ENCODE peak calls at places on chromosomes 5 and 9, in eight cellular contexts. A is activated CD4-positive, alpha-beta T cell treated with anti-CD3 and anti-CD28 coated beads for 48 hours; J is activated naive CD4-positive, alpha-beta T cell; Q is NCI-H524; H is ovary; N is ELR; E is posterior cingulate gyrus; O is ACHN. P is an unnamed sample.

GRCh38 chr5:64784451-64785025 is 15.8 kb downstream of the CWC27 start:
- DNase-seq in O (peak), A (peak), Q (peak), H (peak), N (peak), E (peak), J (peak), P (peak)

GRCh38 chr5:179272326-179273073 is 72.8 kb downstream of the ADAMTS2 start:
- DNase-seq in A (no peak), E (peak), J (no peak), H (peak), Q (no peak), O (no peak), N (no peak), P (no peak)

GRCh38 chr9:119020284-119020683 is 349.0 kb downstream of the BRINP1 start:
- DNase-seq in J (no peak), N (no peak), Q (no peak), A (no peak), O (no peak), E (peak), H (no peak), P (no peak)

GRCh38 chr5:108361239-108361638 is 20.7 kb downstream of the FBXL17 start:
- DNase-seq in J (no peak), N (no peak), O (no peak), A (no peak), H (no peak), E (no peak), Q (no peak), P (no peak)

GRCh38 chr5:76458492-76458863 is 55.4 kb downstream of the IQGAP2 start:
- DNase-seq in J (no peak), E (no peak), O (no peak), N (no peak), H (no peak), A (no peak), Q (no peak), P (no peak)

GRCh38 chr9:131030978-131031641 is 22.1 kb downstream of the LAMC3 start:
- DNase-seq in A (no peak), O (no peak), H (no peak), J (no peak), N (no peak), E (no peak), Q (no peak), P (no peak)

GRCh38 chr9:18405240-18405639 is 68.7 kb upstream of the ADAMTSL1 start:
- DNase-seq in J (no peak), H (no peak), A (no peak), O (no peak), N (peak), E (no peak), Q (no peak), P (no peak)

GRCh38 chr9:81686614-81687520 is 2.5 kb downstream of the TLE1 start:
- DNase-seq in N (peak), O (peak), Q (peak), H (peak), A (peak), J (peak), E (peak), P (peak)

GRCh38 chr5:109304323-109304722 is 105.5 kb downstream of the PJA2 start:
- DNase-seq in O (peak), N (no peak), J (no peak), E (no peak), A (no peak), Q (no peak), H (no peak), P (no peak)

GRCh38 chr9:110650991-110651411 is 17.6 kb upstream of the MUSK start:
- DNase-seq in Q (peak), N (peak), E (no peak), J (no peak), O (no peak), H (peak), A (no peak), P (peak)

GRCh38 chr5:10689391-10690081 is 71.5 kb downstream of the DAP start:
- DNase-seq in J (no peak), H (no peak), A (peak), E (no peak), Q (peak), O (peak), N (peak), P (peak)

GRCh38 chr9:110509787-110510186 is 69.8 kb downstream of the SVEP1 start:
- DNase-seq in Q (no peak), E (no peak), N (no peak), H (no peak), O (no peak), A (no peak), J (no peak), P (no peak)

GRCh38 chr5:39478851-39479250 is 54.1 kb upstream of the DAB2 start:
- DNase-seq in N (no peak), E (no peak), Q (no peak), O (peak), H (no peak), J (no peak), A (no peak), P (peak)

GRCh38 chr5:54669285-54669684 is 151.7 kb downstream of the SNX18 start:
- DNase-seq in E (no peak), Q (peak), H (no peak), J (no peak), O (no peak), N (no peak), A (no peak), P (peak)

GRCh38 chr9:135563858-135564257 is 2.3 kb downstream of the PAEP start:
- DNase-seq in O (no peak), H (no peak), N (no peak), J (no peak), E (peak), A (no peak), Q (no peak), P (no peak)

GRCh38 chr5:33641722-33642505 is 201.1 kb downstream of the TARS1 start:
- DNase-seq in E (no peak), A (no peak), H (no peak), Q (no peak), N (no peak), J (no peak), O (no peak), P (peak)

GRCh38 chr9:33229359-33230120 is 10.4 kb upstream of the SPINK4 start:
- DNase-seq in Q (peak), E (no peak), A (no peak), H (no peak), N (peak), O (no peak), J (no peak), P (no peak)

GRCh38 chr9:134049772-134050588 is 17.8 kb downstream of the BRD3 start:
- DNase-seq in J (no peak), A (no peak), E (no peak), Q (no peak), H (no peak), N (no peak), O (no peak), P (no peak)